ENCODE peak calls at places on chromosomes 16 and 17, in ten cellular contexts. One of them, this sample, is unnamed.
A peak's percentile ranks its signal among the peaks of the same experiment; 100 is the strongest.

GRCh38 chr17:81599719-81600486 is 37.0 kb downstream of the NPLOC4 start:
- DNase-seq in NCI-H446: no peak
- DNase-seq in heart left ventricle: peak; percentile 47
- DNase-seq in gastrocnemius medialis: no peak
- DNase-seq in non-pigmented ciliary epithelial cell: no peak
- DNase-seq in mesendoderm: no peak
- DNase-seq in IMR-90: peak; percentile 56
- DNase-seq in ovary: no peak
- DNase-seq in EH: peak; percentile 89
- DNase-seq in GM04503: peak; percentile 37
- DNase-seq in this sample: no peak

GRCh38 chr16:21301895-21302291 is 23.8 kb upstream of the CRYM start:
- DNase-seq in NCI-H446: no peak
- DNase-seq in heart left ventricle: no peak
- DNase-seq in gastrocnemius medialis: no peak
- DNase-seq in non-pigmented ciliary epithelial cell: no peak
- DNase-seq in mesendoderm: peak; percentile 5
- DNase-seq in IMR-90: peak; percentile 8
- DNase-seq in ovary: no peak
- DNase-seq in EH: no peak
- DNase-seq in GM04503: no peak
- DNase-seq in this sample: no peak

GRCh38 chr16:7482028-7482427 is 149.4 kb downstream of the RBFOX1 start:
- DNase-seq in NCI-H446: no peak
- DNase-seq in heart left ventricle: no peak
- DNase-seq in gastrocnemius medialis: no peak
- DNase-seq in non-pigmented ciliary epithelial cell: no peak
- DNase-seq in mesendoderm: no peak
- DNase-seq in IMR-90: no peak
- DNase-seq in ovary: no peak
- DNase-seq in EH: no peak
- DNase-seq in GM04503: no peak
- DNase-seq in this sample: no peak

GRCh38 chr17:1779571-1780074 is 17.8 kb downstream of the SERPINF1 start:
- DNase-seq in NCI-H446: no peak
- DNase-seq in heart left ventricle: peak; percentile 82
- DNase-seq in gastrocnemius medialis: peak; percentile 64
- DNase-seq in non-pigmented ciliary epithelial cell: peak; percentile 85
- DNase-seq in mesendoderm: no peak
- DNase-seq in IMR-90: peak; percentile 95
- DNase-seq in ovary: peak; percentile 92
- DNase-seq in EH: peak; percentile 98
- DNase-seq in GM04503: peak; percentile 92
- DNase-seq in this sample: no peak

GRCh38 chr17:29771561-29771960 is 148.8 kb upstream of the CORO6 start:
- DNase-seq in NCI-H446: no peak
- DNase-seq in heart left ventricle: no peak
- DNase-seq in gastrocnemius medialis: no peak
- DNase-seq in non-pigmented ciliary epithelial cell: no peak
- DNase-seq in mesendoderm: no peak
- DNase-seq in IMR-90: no peak
- DNase-seq in ovary: no peak
- DNase-seq in EH: no peak
- DNase-seq in GM04503: no peak
- DNase-seq in this sample: no peak

GRCh38 chr16:53304334-53304733 is 129.9 kb upstream of the RBL2 start:
- DNase-seq in NCI-H446: no peak
- DNase-seq in heart left ventricle: no peak
- DNase-seq in gastrocnemius medialis: no peak
- DNase-seq in non-pigmented ciliary epithelial cell: no peak
- DNase-seq in mesendoderm: no peak
- DNase-seq in IMR-90: no peak
- DNase-seq in ovary: no peak
- DNase-seq in EH: no peak
- DNase-seq in GM04503: no peak
- DNase-seq in this sample: no peak

GRCh38 chr16:58198022-58198683 is at the start of gene CSNK2A2:
- DNase-seq in NCI-H446: peak; percentile 56
- DNase-seq in heart left ventricle: peak; percentile 76
- DNase-seq in gastrocnemius medialis: peak; percentile 25
- DNase-seq in non-pigmented ciliary epithelial cell: no peak
- DNase-seq in mesendoderm: peak; percentile 58
- DNase-seq in IMR-90: peak; percentile 56
- DNase-seq in ovary: peak; percentile 55
- DNase-seq in EH: peak; percentile 77
- DNase-seq in GM04503: no peak
- DNase-seq in this sample: peak; percentile 83

GRCh38 chr16:50942143-50942542 is 200.3 kb downstream of the CYLD start:
- DNase-seq in NCI-H446: no peak
- DNase-seq in heart left ventricle: no peak
- DNase-seq in gastrocnemius medialis: no peak
- DNase-seq in non-pigmented ciliary epithelial cell: no peak
- DNase-seq in mesendoderm: peak; percentile 18
- DNase-seq in IMR-90: no peak
- DNase-seq in ovary: no peak
- DNase-seq in EH: no peak
- DNase-seq in GM04503: no peak
- DNase-seq in this sample: no peak

GRCh38 chr16:48901712-48902374 is 291.9 kb upstream of the N4BP1 start:
- DNase-seq in NCI-H446: no peak
- DNase-seq in heart left ventricle: no peak
- DNase-seq in gastrocnemius medialis: no peak
- DNase-seq in non-pigmented ciliary epithelial cell: no peak
- DNase-seq in mesendoderm: peak; percentile 39
- DNase-seq in IMR-90: no peak
- DNase-seq in ovary: no peak
- DNase-seq in EH: peak; percentile 26
- DNase-seq in GM04503: no peak
- DNase-seq in this sample: peak; percentile 30

GRCh38 chr17:45905812-45906211 is 11.5 kb downstream of the MAPT start:
- DNase-seq in NCI-H446: peak; percentile 33
- DNase-seq in heart left ventricle: no peak
- DNase-seq in gastrocnemius medialis: no peak
- DNase-seq in non-pigmented ciliary epithelial cell: no peak
- DNase-seq in mesendoderm: no peak
- DNase-seq in IMR-90: no peak
- DNase-seq in ovary: no peak
- DNase-seq in EH: no peak
- DNase-seq in GM04503: no peak
- DNase-seq in this sample: no peak

GRCh38 chr17:9356488-9356911 is 219.1 kb downstream of the STX8 start:
- DNase-seq in NCI-H446: no peak
- DNase-seq in heart left ventricle: no peak
- DNase-seq in gastrocnemius medialis: no peak
- DNase-seq in non-pigmented ciliary epithelial cell: no peak
- DNase-seq in mesendoderm: no peak
- DNase-seq in IMR-90: no peak
- DNase-seq in ovary: no peak
- DNase-seq in EH: no peak
- DNase-seq in GM04503: no peak
- DNase-seq in this sample: peak; percentile 11

GRCh38 chr17:50151041-50151936 is 812 bp upstream of the PPP1R9B start:
- DNase-seq in NCI-H446: peak; percentile 90
- DNase-seq in heart left ventricle: peak; percentile 93
- DNase-seq in gastrocnemius medialis: peak; percentile 82
- DNase-seq in non-pigmented ciliary epithelial cell: peak; percentile 58
- DNase-seq in mesendoderm: peak; percentile 96
- DNase-seq in IMR-90: peak; percentile 89
- DNase-seq in ovary: peak; percentile 89
- DNase-seq in EH: peak; percentile 93
- DNase-seq in GM04503: peak; percentile 51
- DNase-seq in this sample: peak; percentile 97

GRCh38 chr16:427295-427694 is 1.8 kb downstream of the RAB11FIP3 start:
- DNase-seq in NCI-H446: no peak
- DNase-seq in heart left ventricle: no peak
- DNase-seq in gastrocnemius medialis: no peak
- DNase-seq in non-pigmented ciliary epithelial cell: no peak
- DNase-seq in mesendoderm: no peak
- DNase-seq in IMR-90: no peak
- DNase-seq in ovary: no peak
- DNase-seq in EH: no peak
- DNase-seq in GM04503: no peak
- DNase-seq in this sample: no peak

GRCh38 chr16:1338119-1338730 is 4.8 kb downstream of the BAIAP3 start:
- DNase-seq in NCI-H446: no peak
- DNase-seq in heart left ventricle: no peak
- DNase-seq in gastrocnemius medialis: no peak
- DNase-seq in non-pigmented ciliary epithelial cell: no peak
- DNase-seq in mesendoderm: no peak
- DNase-seq in IMR-90: no peak
- DNase-seq in ovary: no peak
- DNase-seq in EH: peak; percentile 22
- DNase-seq in GM04503: no peak
- DNase-seq in this sample: peak; percentile 82

GRCh38 chr17:67615011-67615561 is 102.7 kb upstream of the NOL11 start:
- DNase-seq in NCI-H446: peak; percentile 88
- DNase-seq in heart left ventricle: no peak
- DNase-seq in gastrocnemius medialis: no peak
- DNase-seq in non-pigmented ciliary epithelial cell: no peak
- DNase-seq in mesendoderm: no peak
- DNase-seq in IMR-90: no peak
- DNase-seq in ovary: no peak
- DNase-seq in EH: no peak
- DNase-seq in GM04503: no peak
- DNase-seq in this sample: peak; percentile 15

GRCh38 chr16:27244363-27244755 is 24.2 kb downstream of the NSMCE1 start:
- DNase-seq in NCI-H446: no peak
- DNase-seq in heart left ventricle: no peak
- DNase-seq in gastrocnemius medialis: no peak
- DNase-seq in non-pigmented ciliary epithelial cell: no peak
- DNase-seq in mesendoderm: no peak
- DNase-seq in IMR-90: no peak
- DNase-seq in ovary: peak; percentile 14
- DNase-seq in EH: no peak
- DNase-seq in GM04503: no peak
- DNase-seq in this sample: no peak

GRCh38 chr17:36195474-36196098 is 972 bp downstream of the CCL3L1 start:
- DNase-seq in NCI-H446: no peak
- DNase-seq in heart left ventricle: no peak
- DNase-seq in gastrocnemius medialis: no peak
- DNase-seq in non-pigmented ciliary epithelial cell: no peak
- DNase-seq in mesendoderm: peak; percentile 77
- DNase-seq in IMR-90: no peak
- DNase-seq in ovary: no peak
- DNase-seq in EH: no peak
- DNase-seq in GM04503: no peak
- DNase-seq in this sample: no peak

GRCh38 chr16:30996324-30996999 is 11.5 kb downstream of the HSD3B7 start:
- DNase-seq in NCI-H446: no peak
- DNase-seq in heart left ventricle: peak; percentile 54
- DNase-seq in gastrocnemius medialis: no peak
- DNase-seq in non-pigmented ciliary epithelial cell: no peak
- DNase-seq in mesendoderm: no peak
- DNase-seq in IMR-90: no peak
- DNase-seq in ovary: peak; percentile 47
- DNase-seq in EH: peak; percentile 29
- DNase-seq in GM04503: no peak
- DNase-seq in this sample: no peak

GRCh38 chr17:36534881-36535668 is at the start of gene PIGW:
- DNase-seq in NCI-H446: peak; percentile 93
- DNase-seq in heart left ventricle: peak; percentile 89
- DNase-seq in gastrocnemius medialis: peak; percentile 79
- DNase-seq in non-pigmented ciliary epithelial cell: no peak
- DNase-seq in mesendoderm: peak; percentile 97
- DNase-seq in IMR-90: peak; percentile 85
- DNase-seq in ovary: peak; percentile 85
- DNase-seq in EH: peak; percentile 90
- DNase-seq in GM04503: peak; percentile 42
- DNase-seq in this sample: peak; percentile 95

GRCh38 chr16:12588510-12588909 is 215.2 kb downstream of the CPPED1 start:
- DNase-seq in NCI-H446: no peak
- DNase-seq in heart left ventricle: no peak
- DNase-seq in gastrocnemius medialis: no peak
- DNase-seq in non-pigmented ciliary epithelial cell: no peak
- DNase-seq in mesendoderm: no peak
- DNase-seq in IMR-90: no peak
- DNase-seq in ovary: no peak
- DNase-seq in EH: no peak
- DNase-seq in GM04503: no peak
- DNase-seq in this sample: no peak

GRCh38 chr17:79541451-79541850 is 69.4 kb downstream of the RBFOX3 start:
- DNase-seq in NCI-H446: no peak
- DNase-seq in heart left ventricle: no peak
- DNase-seq in gastrocnemius medialis: no peak
- DNase-seq in non-pigmented ciliary epithelial cell: no peak
- DNase-seq in mesendoderm: no peak
- DNase-seq in IMR-90: no peak
- DNase-seq in ovary: no peak
- DNase-seq in EH: no peak
- DNase-seq in GM04503: no peak
- DNase-seq in this sample: no peak

GRCh38 chr17:45425125-45425983 is 7.3 kb downstream of the ARHGAP27 start:
- DNase-seq in NCI-H446: peak; percentile 31
- DNase-seq in heart left ventricle: peak; percentile 64
- DNase-seq in gastrocnemius medialis: no peak
- DNase-seq in non-pigmented ciliary epithelial cell: peak; percentile 37
- DNase-seq in mesendoderm: peak; percentile 98
- DNase-seq in IMR-90: peak; percentile 74
- DNase-seq in ovary: no peak
- DNase-seq in EH: peak; percentile 81
- DNase-seq in GM04503: no peak
- DNase-seq in this sample: peak; percentile 87

GRCh38 chr16:66911112-66911511 is 7.6 kb downstream of the CDH16 start:
- DNase-seq in NCI-H446: no peak
- DNase-seq in heart left ventricle: no peak
- DNase-seq in gastrocnemius medialis: no peak
- DNase-seq in non-pigmented ciliary epithelial cell: no peak
- DNase-seq in mesendoderm: no peak
- DNase-seq in IMR-90: no peak
- DNase-seq in ovary: no peak
- DNase-seq in EH: no peak
- DNase-seq in GM04503: no peak
- DNase-seq in this sample: no peak

GRCh38 chr17:71883258-71883657 is 237.6 kb upstream of the SOX9 start:
- DNase-seq in NCI-H446: no peak
- DNase-seq in heart left ventricle: no peak
- DNase-seq in gastrocnemius medialis: no peak
- DNase-seq in non-pigmented ciliary epithelial cell: no peak
- DNase-seq in mesendoderm: no peak
- DNase-seq in IMR-90: no peak
- DNase-seq in ovary: no peak
- DNase-seq in EH: no peak
- DNase-seq in GM04503: no peak
- DNase-seq in this sample: no peak

GRCh38 chr17:17682293-17682736 is 1.1 kb downstream of the RAI1 start:
- DNase-seq in NCI-H446: peak; percentile 14
- DNase-seq in heart left ventricle: peak; percentile 74
- DNase-seq in gastrocnemius medialis: no peak
- DNase-seq in non-pigmented ciliary epithelial cell: no peak
- DNase-seq in mesendoderm: no peak
- DNase-seq in IMR-90: no peak
- DNase-seq in ovary: no peak
- DNase-seq in EH: peak; percentile 56
- DNase-seq in GM04503: no peak
- DNase-seq in this sample: peak; percentile 44

GRCh38 chr17:81511800-81512559 is 619 bp downstream of the ACTG1 start:
- DNase-seq in NCI-H446: no peak
- DNase-seq in heart left ventricle: no peak
- DNase-seq in gastrocnemius medialis: no peak
- DNase-seq in non-pigmented ciliary epithelial cell: no peak
- DNase-seq in mesendoderm: no peak
- DNase-seq in IMR-90: no peak
- DNase-seq in ovary: no peak
- DNase-seq in EH: peak; percentile 49
- DNase-seq in GM04503: no peak
- DNase-seq in this sample: no peak

GRCh38 chr17:75518983-75519540 is 2.7 kb downstream of the TSEN54 start:
- DNase-seq in NCI-H446: no peak
- DNase-seq in heart left ventricle: no peak
- DNase-seq in gastrocnemius medialis: no peak
- DNase-seq in non-pigmented ciliary epithelial cell: no peak
- DNase-seq in mesendoderm: no peak
- DNase-seq in IMR-90: no peak
- DNase-seq in ovary: no peak
- DNase-seq in EH: no peak
- DNase-seq in GM04503: no peak
- DNase-seq in this sample: no peak

GRCh38 chr16:11871193-11871592 is 19.9 kb upstream of the RSL1D1 start:
- DNase-seq in NCI-H446: no peak
- DNase-seq in heart left ventricle: no peak
- DNase-seq in gastrocnemius medialis: no peak
- DNase-seq in non-pigmented ciliary epithelial cell: no peak
- DNase-seq in mesendoderm: peak; percentile 87
- DNase-seq in IMR-90: peak; percentile 30
- DNase-seq in ovary: no peak
- DNase-seq in EH: peak; percentile 52
- DNase-seq in GM04503: no peak
- DNase-seq in this sample: peak; percentile 46

This sample was measured in neural progenitor cell.